ENCODE peak calls at places on chromosomes 5 and 9, in nine cellular contexts. V is COR-L47, A is head of caudate nucleus, Z is stromal cell of bone marrow, L is mesothelial cell of epicardium, Q is adipocyte, K is RCC 7860, P is HCEC 1CT, O is T follicular helper cell. T is an unnamed sample.
A peak's percentile ranks its signal among the peaks of the same experiment; 100 is the strongest.

GRCh38 chr9:126393876-126394275 is 67.2 kb downstream of the MVB12B start:
- DNase-seq in V (no peak), A (no peak), Z (no peak), L (no peak), Q (peak; percentile 7), K (no peak), P (no peak), O (no peak), T (no peak)

GRCh38 chr9:87343816-87344438 is 153.7 kb upstream of the DAPK1 start:
- DNase-seq in V (no peak), A (no peak), Z (no peak), L (no peak), Q (peak; percentile 42), K (no peak), P (no peak), O (no peak), T (no peak)

GRCh38 chr5:82068723-82069122 is 96.9 kb downstream of the ATG10 start:
- DNase-seq in V (no peak), A (no peak), Z (no peak), L (no peak), Q (no peak), K (no peak), P (no peak), O (no peak), T (no peak)

GRCh38 chr9:18366184-18366583 is 107.8 kb upstream of the ADAMTSL1 start:
- DNase-seq in V (no peak), A (no peak), Z (no peak), L (no peak), Q (no peak), K (no peak), P (no peak), O (no peak), T (no peak)

GRCh38 chr9:93468763-93469456 is 15.5 kb upstream of the FAM120AOS start:
- DNase-seq in V (no peak), A (no peak), Z (no peak), L (no peak), Q (peak; percentile 61), K (no peak), P (peak; percentile 14), O (no peak), T (no peak)

GRCh38 chr5:82513739-82514138 is 235.6 kb upstream of the RPS23 start:
- DNase-seq in V (no peak), A (no peak), Z (no peak), L (no peak), Q (no peak), K (no peak), P (no peak), O (no peak), T (no peak)

GRCh38 chr5:178994580-178995340 is at the start of gene GRM6:
- DNase-seq in V (no peak), A (no peak), Z (no peak), L (no peak), Q (no peak), K (no peak), P (no peak), O (no peak), T (no peak)

GRCh38 chr5:43336159-43336558 is 22.9 kb upstream of the HMGCS1 start:
- DNase-seq in V (no peak), A (peak; percentile 52), Z (no peak), L (no peak), Q (no peak), K (peak; percentile 81), P (no peak), O (no peak), T (no peak)

GRCh38 chr5:2813678-2814077 is 62.2 kb upstream of the IRX2 start:
- DNase-seq in V (no peak), A (no peak), Z (no peak), L (no peak), Q (no peak), K (no peak), P (no peak), O (no peak), T (no peak)

GRCh38 chr5:158777647-158778368 is 321.9 kb downstream of the EBF1 start:
- DNase-seq in V (no peak), A (no peak), Z (no peak), L (no peak), Q (no peak), K (no peak), P (no peak), O (no peak), T (no peak)